ENCODE peak calls at places on chromosome 14, in seven cellular contexts. One of them, this sample, is unnamed.

GRCh38 chr14:57502581-57503254 is 9.1 kb upstream of the CCDC198 start:
- DNase-seq in LoVo: no peak
- DNase-seq in HEK293T: no peak
- DNase-seq in foreskin keratinocyte: no peak
- DNase-seq in activated naive CD4-positive, alpha-beta T cell: no peak
- DNase-seq in heart right ventricle: peak; percentile 10
- DNase-seq in neural crest cell: no peak
- DNase-seq in this sample: no peak

GRCh38 chr14:34128665-34129064 is 177.8 kb upstream of the EGLN3 start:
- DNase-seq in activated naive CD4-positive, alpha-beta T cell: no peak
- DNase-seq in LoVo: no peak
- DNase-seq in HEK293T: no peak
- DNase-seq in neural crest cell: no peak
- DNase-seq in foreskin keratinocyte: no peak
- DNase-seq in heart right ventricle: peak; percentile 24
- DNase-seq in this sample: no peak

GRCh38 chr14:59629384-59630158 is 53.0 kb upstream of the CCDC175 start:
- DNase-seq in activated naive CD4-positive, alpha-beta T cell: no peak
- DNase-seq in neural crest cell: no peak
- DNase-seq in foreskin keratinocyte: no peak
- DNase-seq in HEK293T: no peak
- DNase-seq in heart right ventricle: no peak
- DNase-seq in LoVo: no peak
- DNase-seq in this sample: no peak

GRCh38 chr14:65434216-65434850 is 21.8 kb downstream of the FUT8 start:
- DNase-seq in activated naive CD4-positive, alpha-beta T cell: no peak
- DNase-seq in foreskin keratinocyte: no peak
- DNase-seq in heart right ventricle: no peak
- DNase-seq in HEK293T: no peak
- DNase-seq in neural crest cell: no peak
- DNase-seq in LoVo: no peak
- DNase-seq in this sample: no peak

GRCh38 chr14:68404652-68405183 is 388.1 kb downstream of the ZFP36L1 start:
- DNase-seq in neural crest cell: no peak
- DNase-seq in LoVo: no peak
- DNase-seq in heart right ventricle: no peak
- DNase-seq in foreskin keratinocyte: peak; percentile 56
- DNase-seq in activated naive CD4-positive, alpha-beta T cell: no peak
- DNase-seq in HEK293T: no peak
- DNase-seq in this sample: no peak

GRCh38 chr14:100144996-100145646 is 14.3 kb downstream of the DEGS2 start:
- DNase-seq in activated naive CD4-positive, alpha-beta T cell: no peak
- DNase-seq in neural crest cell: no peak
- DNase-seq in LoVo: no peak
- DNase-seq in HEK293T: no peak
- DNase-seq in foreskin keratinocyte: no peak
- DNase-seq in heart right ventricle: no peak
- DNase-seq in this sample: no peak

GRCh38 chr14:28299227-28299626 is 467.4 kb upstream of the FOXG1 start:
- DNase-seq in neural crest cell: no peak
- DNase-seq in LoVo: no peak
- DNase-seq in HEK293T: no peak
- DNase-seq in heart right ventricle: no peak
- DNase-seq in activated naive CD4-positive, alpha-beta T cell: no peak
- DNase-seq in foreskin keratinocyte: no peak
- DNase-seq in this sample: no peak

GRCh38 chr14:63713765-63714164 is 14.1 kb downstream of the SGPP1 start:
- DNase-seq in HEK293T: no peak
- DNase-seq in heart right ventricle: no peak
- DNase-seq in LoVo: peak; percentile 55
- DNase-seq in activated naive CD4-positive, alpha-beta T cell: no peak
- DNase-seq in foreskin keratinocyte: peak; percentile 72
- DNase-seq in neural crest cell: no peak
- DNase-seq in this sample: no peak

GRCh38 chr14:63179383-63179782 is 24.9 kb upstream of the RHOJ start:
- DNase-seq in HEK293T: no peak
- DNase-seq in heart right ventricle: no peak
- DNase-seq in LoVo: no peak
- DNase-seq in neural crest cell: no peak
- DNase-seq in activated naive CD4-positive, alpha-beta T cell: no peak
- DNase-seq in foreskin keratinocyte: peak; percentile 84
- DNase-seq in this sample: no peak

GRCh38 chr14:59343585-59343984 is 121.6 kb downstream of the GPR135 start:
- DNase-seq in foreskin keratinocyte: no peak
- DNase-seq in neural crest cell: no peak
- DNase-seq in heart right ventricle: peak; percentile 62
- DNase-seq in activated naive CD4-positive, alpha-beta T cell: no peak
- DNase-seq in HEK293T: no peak
- DNase-seq in LoVo: no peak
- DNase-seq in this sample: no peak

This sample was measured in SW480.